ENCODE peak calls at places on chromosomes 6 and 20, in six cellular contexts. One of them, this sample, is unnamed.

GRCh38 chr6:132316970-132317369 is 84.3 kb downstream of the MOXD1 start:
- DNase-seq in cardiac fibroblast: no peak
- DNase-seq in stimulated activated CD8-positive, alpha-beta memory T cell treated with anti-CD3 and anti-CD28 coated beads, Interleukin-4, amount 100 ng/mL, for 1 hour: no peak
- DNase-seq in sigmoid colon: no peak
- DNase-seq in retina: no peak
- DNase-seq in Daoy: no peak
- DNase-seq in this sample: no peak

GRCh38 chr6:45326698-45327417 is 1.3 kb upstream of the RUNX2 start:
- DNase-seq in cardiac fibroblast: no peak
- DNase-seq in stimulated activated CD8-positive, alpha-beta memory T cell treated with anti-CD3 and anti-CD28 coated beads, Interleukin-4, amount 100 ng/mL, for 1 hour: no peak
- DNase-seq in sigmoid colon: no peak
- DNase-seq in retina: peak
- DNase-seq in Daoy: peak
- DNase-seq in this sample: no peak

GRCh38 chr6:47106721-47107197 is 64.6 kb upstream of the ADGRF1 start:
- DNase-seq in cardiac fibroblast: no peak
- DNase-seq in stimulated activated CD8-positive, alpha-beta memory T cell treated with anti-CD3 and anti-CD28 coated beads, Interleukin-4, amount 100 ng/mL, for 1 hour: no peak
- DNase-seq in sigmoid colon: no peak
- DNase-seq in retina: no peak
- DNase-seq in Daoy: no peak
- DNase-seq in this sample: no peak

GRCh38 chr6:3769610-3770009 is 18.1 kb upstream of the PXDC1 start:
- DNase-seq in cardiac fibroblast: peak
- DNase-seq in stimulated activated CD8-positive, alpha-beta memory T cell treated with anti-CD3 and anti-CD28 coated beads, Interleukin-4, amount 100 ng/mL, for 1 hour: no peak
- DNase-seq in sigmoid colon: no peak
- DNase-seq in retina: no peak
- DNase-seq in Daoy: no peak
- DNase-seq in this sample: no peak

GRCh38 chr6:27130668-27131428 is 116.7 kb upstream of the PRSS16 start:
- DNase-seq in cardiac fibroblast: peak
- DNase-seq in stimulated activated CD8-positive, alpha-beta memory T cell treated with anti-CD3 and anti-CD28 coated beads, Interleukin-4, amount 100 ng/mL, for 1 hour: no peak
- DNase-seq in sigmoid colon: no peak
- DNase-seq in retina: no peak
- DNase-seq in Daoy: no peak
- DNase-seq in this sample: no peak

GRCh38 chr6:26537846-26538571 is at the start of gene HMGN4:
- DNase-seq in cardiac fibroblast: peak
- DNase-seq in stimulated activated CD8-positive, alpha-beta memory T cell treated with anti-CD3 and anti-CD28 coated beads, Interleukin-4, amount 100 ng/mL, for 1 hour: peak
- DNase-seq in sigmoid colon: peak
- DNase-seq in retina: peak
- DNase-seq in Daoy: peak
- DNase-seq in this sample: peak

GRCh38 chr6:97668716-97669115 is 385.7 kb upstream of the MMS22L start:
- DNase-seq in cardiac fibroblast: peak
- DNase-seq in stimulated activated CD8-positive, alpha-beta memory T cell treated with anti-CD3 and anti-CD28 coated beads, Interleukin-4, amount 100 ng/mL, for 1 hour: no peak
- DNase-seq in sigmoid colon: no peak
- DNase-seq in retina: peak
- DNase-seq in Daoy: peak
- DNase-seq in this sample: no peak

GRCh38 chr20:973785-974194 is 28.3 kb downstream of the RSPO4 start:
- DNase-seq in cardiac fibroblast: peak
- DNase-seq in stimulated activated CD8-positive, alpha-beta memory T cell treated with anti-CD3 and anti-CD28 coated beads, Interleukin-4, amount 100 ng/mL, for 1 hour: no peak
- DNase-seq in sigmoid colon: no peak
- DNase-seq in retina: no peak
- DNase-seq in Daoy: peak
- DNase-seq in this sample: no peak

GRCh38 chr20:49753133-49753532 is 39.5 kb upstream of the B4GALT5 start:
- DNase-seq in cardiac fibroblast: no peak
- DNase-seq in stimulated activated CD8-positive, alpha-beta memory T cell treated with anti-CD3 and anti-CD28 coated beads, Interleukin-4, amount 100 ng/mL, for 1 hour: no peak
- DNase-seq in sigmoid colon: no peak
- DNase-seq in retina: no peak
- DNase-seq in Daoy: no peak
- DNase-seq in this sample: no peak

GRCh38 chr6:169106176-169106575 is 147.5 kb downstream of the THBS2 start:
- DNase-seq in cardiac fibroblast: peak
- DNase-seq in stimulated activated CD8-positive, alpha-beta memory T cell treated with anti-CD3 and anti-CD28 coated beads, Interleukin-4, amount 100 ng/mL, for 1 hour: no peak
- DNase-seq in sigmoid colon: no peak
- DNase-seq in retina: no peak
- DNase-seq in Daoy: no peak
- DNase-seq in this sample: no peak

GRCh38 chr6:64012351-64013060 is 376.9 kb downstream of the PHF3 start:
- DNase-seq in cardiac fibroblast: peak
- DNase-seq in stimulated activated CD8-positive, alpha-beta memory T cell treated with anti-CD3 and anti-CD28 coated beads, Interleukin-4, amount 100 ng/mL, for 1 hour: no peak
- DNase-seq in sigmoid colon: no peak
- DNase-seq in retina: peak
- DNase-seq in Daoy: no peak
- DNase-seq in this sample: no peak

GRCh38 chr20:34069341-34070078 is 42.5 kb downstream of the EIF2S2 start:
- DNase-seq in cardiac fibroblast: peak
- DNase-seq in stimulated activated CD8-positive, alpha-beta memory T cell treated with anti-CD3 and anti-CD28 coated beads, Interleukin-4, amount 100 ng/mL, for 1 hour: peak
- DNase-seq in sigmoid colon: peak
- DNase-seq in retina: peak
- DNase-seq in Daoy: peak
- DNase-seq in this sample: peak

GRCh38 chr6:24680582-24680981 is 13.7 kb downstream of the ACOT13 start:
- DNase-seq in cardiac fibroblast: no peak
- DNase-seq in stimulated activated CD8-positive, alpha-beta memory T cell treated with anti-CD3 and anti-CD28 coated beads, Interleukin-4, amount 100 ng/mL, for 1 hour: no peak
- DNase-seq in sigmoid colon: no peak
- DNase-seq in retina: no peak
- DNase-seq in Daoy: no peak
- DNase-seq in this sample: no peak

GRCh38 chr6:158725704-158726103 is 75.8 kb downstream of the SYTL3 start:
- DNase-seq in cardiac fibroblast: no peak
- DNase-seq in stimulated activated CD8-positive, alpha-beta memory T cell treated with anti-CD3 and anti-CD28 coated beads, Interleukin-4, amount 100 ng/mL, for 1 hour: no peak
- DNase-seq in sigmoid colon: no peak
- DNase-seq in retina: no peak
- DNase-seq in Daoy: no peak
- DNase-seq in this sample: no peak

GRCh38 chr6:170233304-170234205 is 57.3 kb downstream of the DLL1 start:
- DNase-seq in cardiac fibroblast: no peak
- DNase-seq in stimulated activated CD8-positive, alpha-beta memory T cell treated with anti-CD3 and anti-CD28 coated beads, Interleukin-4, amount 100 ng/mL, for 1 hour: no peak
- DNase-seq in sigmoid colon: no peak
- DNase-seq in retina: no peak
- DNase-seq in Daoy: no peak
- DNase-seq in this sample: no peak

GRCh38 chr20:42051935-42052334 is 433.8 kb upstream of the CHD6 start:
- DNase-seq in cardiac fibroblast: no peak
- DNase-seq in stimulated activated CD8-positive, alpha-beta memory T cell treated with anti-CD3 and anti-CD28 coated beads, Interleukin-4, amount 100 ng/mL, for 1 hour: no peak
- DNase-seq in sigmoid colon: no peak
- DNase-seq in retina: no peak
- DNase-seq in Daoy: no peak
- DNase-seq in this sample: no peak

GRCh38 chr6:141307309-141307998 is 825.3 kb upstream of the GJE1 start:
- DNase-seq in cardiac fibroblast: no peak
- DNase-seq in stimulated activated CD8-positive, alpha-beta memory T cell treated with anti-CD3 and anti-CD28 coated beads, Interleukin-4, amount 100 ng/mL, for 1 hour: no peak
- DNase-seq in sigmoid colon: no peak
- DNase-seq in retina: no peak
- DNase-seq in Daoy: no peak
- DNase-seq in this sample: no peak

GRCh38 chr6:1757133-1757532 is 147.4 kb downstream of the FOXC1 start:
- DNase-seq in cardiac fibroblast: no peak
- DNase-seq in stimulated activated CD8-positive, alpha-beta memory T cell treated with anti-CD3 and anti-CD28 coated beads, Interleukin-4, amount 100 ng/mL, for 1 hour: no peak
- DNase-seq in sigmoid colon: no peak
- DNase-seq in retina: no peak
- DNase-seq in Daoy: no peak
- DNase-seq in this sample: no peak

GRCh38 chr6:144820270-144820669 is 535.1 kb downstream of the UTRN start:
- DNase-seq in cardiac fibroblast: peak
- DNase-seq in stimulated activated CD8-positive, alpha-beta memory T cell treated with anti-CD3 and anti-CD28 coated beads, Interleukin-4, amount 100 ng/mL, for 1 hour: no peak
- DNase-seq in sigmoid colon: no peak
- DNase-seq in retina: no peak
- DNase-seq in Daoy: no peak
- DNase-seq in this sample: no peak

GRCh38 chr6:23754197-23754596 is 371.8 kb upstream of the NRSN1 start:
- DNase-seq in cardiac fibroblast: no peak
- DNase-seq in stimulated activated CD8-positive, alpha-beta memory T cell treated with anti-CD3 and anti-CD28 coated beads, Interleukin-4, amount 100 ng/mL, for 1 hour: no peak
- DNase-seq in sigmoid colon: no peak
- DNase-seq in retina: no peak
- DNase-seq in Daoy: no peak
- DNase-seq in this sample: no peak

GRCh38 chr6:142752348-142752747 is 192.6 kb downstream of the HIVEP2 start:
- DNase-seq in cardiac fibroblast: no peak
- DNase-seq in stimulated activated CD8-positive, alpha-beta memory T cell treated with anti-CD3 and anti-CD28 coated beads, Interleukin-4, amount 100 ng/mL, for 1 hour: no peak
- DNase-seq in sigmoid colon: no peak
- DNase-seq in retina: no peak
- DNase-seq in Daoy: no peak
- DNase-seq in this sample: no peak

GRCh38 chr6:146914563-146915483 is 289.4 kb upstream of the STXBP5 start:
- DNase-seq in cardiac fibroblast: peak
- DNase-seq in stimulated activated CD8-positive, alpha-beta memory T cell treated with anti-CD3 and anti-CD28 coated beads, Interleukin-4, amount 100 ng/mL, for 1 hour: no peak
- DNase-seq in sigmoid colon: peak
- DNase-seq in retina: no peak
- DNase-seq in Daoy: peak
- DNase-seq in this sample: peak

GRCh38 chr20:7420345-7420744 is 519.9 kb downstream of the HAO1 start:
- DNase-seq in cardiac fibroblast: no peak
- DNase-seq in stimulated activated CD8-positive, alpha-beta memory T cell treated with anti-CD3 and anti-CD28 coated beads, Interleukin-4, amount 100 ng/mL, for 1 hour: no peak
- DNase-seq in sigmoid colon: no peak
- DNase-seq in retina: no peak
- DNase-seq in Daoy: no peak
- DNase-seq in this sample: no peak

GRCh38 chr6:2715737-2716136 is 35.0 kb downstream of the MYLK4 start:
- DNase-seq in cardiac fibroblast: no peak
- DNase-seq in stimulated activated CD8-positive, alpha-beta memory T cell treated with anti-CD3 and anti-CD28 coated beads, Interleukin-4, amount 100 ng/mL, for 1 hour: no peak
- DNase-seq in sigmoid colon: no peak
- DNase-seq in retina: no peak
- DNase-seq in Daoy: no peak
- DNase-seq in this sample: no peak

GRCh38 chr20:57393321-57394086 is 2.3 kb downstream of the RBM38 start:
- DNase-seq in cardiac fibroblast: no peak
- DNase-seq in stimulated activated CD8-positive, alpha-beta memory T cell treated with anti-CD3 and anti-CD28 coated beads, Interleukin-4, amount 100 ng/mL, for 1 hour: no peak
- DNase-seq in sigmoid colon: peak
- DNase-seq in retina: no peak
- DNase-seq in Daoy: no peak
- DNase-seq in this sample: no peak

GRCh38 chr20:14986026-14986655 is 648.7 kb upstream of the FLRT3 start:
- DNase-seq in cardiac fibroblast: no peak
- DNase-seq in stimulated activated CD8-positive, alpha-beta memory T cell treated with anti-CD3 and anti-CD28 coated beads, Interleukin-4, amount 100 ng/mL, for 1 hour: no peak
- DNase-seq in sigmoid colon: no peak
- DNase-seq in retina: no peak
- DNase-seq in Daoy: no peak
- DNase-seq in this sample: no peak

GRCh38 chr20:6685181-6685582 is 82.3 kb upstream of the BMP2 start:
- DNase-seq in cardiac fibroblast: peak
- DNase-seq in stimulated activated CD8-positive, alpha-beta memory T cell treated with anti-CD3 and anti-CD28 coated beads, Interleukin-4, amount 100 ng/mL, for 1 hour: no peak
- DNase-seq in sigmoid colon: no peak
- DNase-seq in retina: no peak
- DNase-seq in Daoy: peak
- DNase-seq in this sample: no peak

GRCh38 chr20:36491901-36492617 is 49.3 kb upstream of the MYL9 start:
- DNase-seq in cardiac fibroblast: peak
- DNase-seq in stimulated activated CD8-positive, alpha-beta memory T cell treated with anti-CD3 and anti-CD28 coated beads, Interleukin-4, amount 100 ng/mL, for 1 hour: peak
- DNase-seq in sigmoid colon: no peak
- DNase-seq in retina: no peak
- DNase-seq in Daoy: peak
- DNase-seq in this sample: no peak

GRCh38 chr20:2402271-2402980 is 21.7 kb downstream of the TGM6 start:
- DNase-seq in cardiac fibroblast: peak
- DNase-seq in stimulated activated CD8-positive, alpha-beta memory T cell treated with anti-CD3 and anti-CD28 coated beads, Interleukin-4, amount 100 ng/mL, for 1 hour: no peak
- DNase-seq in sigmoid colon: peak
- DNase-seq in retina: no peak
- DNase-seq in Daoy: no peak
- DNase-seq in this sample: no peak

GRCh38 chr20:17762243-17762872 is 62.6 kb downstream of the BANF2 start:
- DNase-seq in cardiac fibroblast: no peak
- DNase-seq in stimulated activated CD8-positive, alpha-beta memory T cell treated with anti-CD3 and anti-CD28 coated beads, Interleukin-4, amount 100 ng/mL, for 1 hour: no peak
- DNase-seq in sigmoid colon: no peak
- DNase-seq in retina: no peak
- DNase-seq in Daoy: no peak
- DNase-seq in this sample: no peak

GRCh38 chr20:8291873-8292272 is 159.8 kb downstream of the PLCB1 start:
- DNase-seq in cardiac fibroblast: peak
- DNase-seq in stimulated activated CD8-positive, alpha-beta memory T cell treated with anti-CD3 and anti-CD28 coated beads, Interleukin-4, amount 100 ng/mL, for 1 hour: no peak
- DNase-seq in sigmoid colon: no peak
- DNase-seq in retina: no peak
- DNase-seq in Daoy: no peak
- DNase-seq in this sample: no peak

GRCh38 chr6:170438402-170438753 is 114.7 kb downstream of the PSMB1 start:
- DNase-seq in cardiac fibroblast: peak
- DNase-seq in stimulated activated CD8-positive, alpha-beta memory T cell treated with anti-CD3 and anti-CD28 coated beads, Interleukin-4, amount 100 ng/mL, for 1 hour: no peak
- DNase-seq in sigmoid colon: peak
- DNase-seq in retina: peak
- DNase-seq in Daoy: peak
- DNase-seq in this sample: peak